ENCODE peak calls at places on chromosome 21, in four cellular contexts. R, P, Q and Z are unnamed samples.

GRCh38 chr21:16047857-16048256 is 318.1 kb downstream of the USP25 start:
- DNase-seq in R (no peak), P (no peak), Q (no peak), Z (no peak)

GRCh38 chr21:42677339-42678117 is 24.1 kb downstream of the PDE9A start:
- DNase-seq in R (peak; percentile 2), P (no peak), Q (no peak), Z (peak; percentile 94)

GRCh38 chr21:42533963-42534355 is 20.3 kb downstream of the SLC37A1 start:
- DNase-seq in R (no peak), P (no peak), Q (no peak), Z (no peak)

GRCh38 chr21:17472167-17472566 is 40.7 kb upstream of the CXADR start:
- DNase-seq in R (no peak), P (no peak), Q (no peak), Z (no peak)

GRCh38 chr21:36551731-36552457 is 72.0 kb upstream of the CLDN14 start:
- DNase-seq in R (no peak), P (no peak), Q (peak; percentile 95), Z (no peak)

GRCh38 chr21:34812510-34813265 is 143.9 kb downstream of the CLIC6 start:
- DNase-seq in R (no peak), P (no peak), Q (peak; percentile 90), Z (no peak)

GRCh38 chr21:32524010-32524719 is 61.2 kb downstream of the TCP10L start:
- DNase-seq in R (peak; percentile 35), P (no peak), Q (peak; percentile 90), Z (no peak)

GRCh38 chr21:36656138-36656537 is 42.8 kb upstream of the SIM2 start:
- DNase-seq in R (no peak), P (peak; percentile 49), Q (no peak), Z (no peak)

GRCh38 chr21:33078907-33079582 is 9.1 kb downstream of the OLIG1 start:
- DNase-seq in R (no peak), P (no peak), Q (peak; percentile 68), Z (peak; percentile 95)

GRCh38 chr21:28705616-28706015 is 287.1 kb downstream of the LTN1 start:
- DNase-seq in R (no peak), P (no peak), Q (peak; percentile 4), Z (no peak)

GRCh38 chr21:43904316-43904925 is 39.4 kb downstream of the AGPAT3 start:
- DNase-seq in R (no peak), P (no peak), Q (no peak), Z (no peak)

GRCh38 chr21:40176732-40177131 is 309.5 kb downstream of the PCP4 start:
- DNase-seq in R (no peak), P (no peak), Q (no peak), Z (peak; percentile 59)

GRCh38 chr21:40178726-40179125 is 311.5 kb downstream of the PCP4 start:
- DNase-seq in R (no peak), P (no peak), Q (no peak), Z (no peak)

GRCh38 chr21:40169971-40170370 is 302.7 kb downstream of the PCP4 start:
- DNase-seq in R (no peak), P (no peak), Q (no peak), Z (no peak)

GRCh38 chr21:40177979-40178378 is 310.7 kb downstream of the PCP4 start:
- DNase-seq in R (no peak), P (no peak), Q (no peak), Z (no peak)

GRCh38 chr21:40173833-40174232 is 306.6 kb downstream of the PCP4 start:
- DNase-seq in R (no peak), P (no peak), Q (no peak), Z (no peak)
- H3K9me3 ChIP-seq in R (no peaks in the 10 kb centered on the region), P (no peaks in the 10 kb centered on the region), Q (no peaks in the 10 kb centered on the region), Z (no peaks in the 10 kb centered on the region)

DNA sequence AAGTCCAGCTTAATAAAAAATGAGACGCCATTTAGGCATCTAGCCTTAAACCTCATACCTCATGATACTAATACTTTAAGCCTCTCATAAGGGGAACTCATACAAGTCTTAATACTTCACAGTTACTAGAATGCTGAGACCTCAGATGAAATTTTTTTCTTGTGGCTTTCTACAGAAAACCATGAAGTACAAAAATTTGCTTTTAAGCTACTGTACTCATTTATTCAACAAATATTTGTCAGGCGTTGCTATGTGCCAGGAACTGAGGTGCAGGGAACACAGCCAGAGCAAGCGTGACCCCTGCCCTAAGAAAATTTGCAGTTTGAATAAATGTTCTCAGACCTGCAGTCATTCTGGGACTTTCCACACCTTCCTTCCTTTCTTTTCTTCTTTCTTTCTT is 150.6 kb downstream of the MRPL39 start:
- DNase-seq in R (no peak), P (peak; percentile 47), Q (no peak), Z (no peak)
- H3K9me3 ChIP-seq in R (no peaks in the 10 kb centered on the region), P (no peaks in the 10 kb centered on the region), Q (no peaks in the 10 kb centered on the region), Z (no peaks in the 10 kb centered on the region)

DNA sequence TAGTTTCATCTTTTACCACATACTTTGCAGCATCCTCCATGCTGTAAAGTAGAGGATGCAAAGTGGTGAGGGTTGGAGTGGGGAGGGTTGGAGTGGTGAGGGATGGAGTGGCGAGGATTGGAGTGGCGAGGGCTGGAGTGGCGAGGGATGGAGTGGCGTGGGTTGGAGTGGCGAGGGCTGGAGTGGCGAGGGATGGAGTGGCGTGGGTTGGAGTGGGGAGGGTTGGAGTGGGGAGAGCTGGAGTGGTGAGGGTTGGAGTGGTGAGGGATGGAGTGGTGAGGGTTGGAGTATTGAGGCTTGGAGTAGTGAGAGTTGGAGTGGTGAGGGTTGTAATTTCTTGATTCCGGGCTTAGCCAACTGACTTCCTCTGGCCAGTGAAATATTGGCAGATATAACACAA is 618.3 kb downstream of the MRPL39 start:
- DNase-seq in R (no peak), P (no peak), Q (no peak), Z (no peak)
- H3K9me3 ChIP-seq in R (peaks cover 2% of the 10 kb centered on the region), P (no peaks in the 10 kb centered on the region), Q (no peaks in the 10 kb centered on the region), Z (no peaks in the 10 kb centered on the region)

DNA sequence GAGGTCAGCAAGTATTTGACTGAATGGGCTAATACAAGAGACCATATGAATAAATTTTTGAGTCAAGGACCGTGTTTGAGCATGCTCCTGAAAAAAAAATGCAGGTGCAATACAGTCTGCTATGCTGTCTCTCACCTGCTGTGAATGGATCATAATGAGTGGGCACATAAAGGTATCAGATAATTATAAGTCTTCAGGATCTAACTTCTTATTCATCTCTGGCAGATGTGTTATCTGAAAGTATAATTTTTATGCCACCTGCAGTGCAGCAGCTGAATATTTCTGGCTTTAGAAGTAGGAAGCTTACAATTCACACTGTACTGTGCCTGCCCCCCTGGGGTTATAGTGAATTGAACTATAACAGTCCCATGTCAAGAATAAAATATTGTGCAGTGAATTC is 333.3 kb downstream of the MRPL39 start:
- DNase-seq in R (no peak), P (no peak), Q (no peak), Z (no peak)
- H3K9me3 ChIP-seq in R (no peaks in the 10 kb centered on the region), P (no peaks in the 10 kb centered on the region), Q (peaks cover 4% of the 10 kb centered on the region), Z (no peaks in the 10 kb centered on the region)

GRCh38 chr21:24150753-24151152 is 1456.5 kb downstream of the MRPL39 start:
- DNase-seq in R (no peak), P (no peak), Q (no peak), Z (no peak)
- H3K9me3 ChIP-seq in R (no peaks in the 10 kb centered on the region), P (no peaks in the 10 kb centered on the region), Q (no peaks in the 10 kb centered on the region), Z (no peaks in the 10 kb centered on the region)